ENCODE peak calls at places on chromosomes 6 and 20, in seven cellular contexts. One of them, this sample, is unnamed.
A peak's percentile ranks its signal among the peaks of the same experiment; 100 is the strongest.

GRCh38 chr6:33962186-33962585 is 158.4 kb upstream of the MLN start:
- DNase-seq in HuH-7: no peak
- DNase-seq in stromal cell of bone marrow: no peak
- DNase-seq in stimulated activated CD8-positive, alpha-beta memory T cell treated with anti-CD3 and anti-CD28 coated beads, Interleukin-7, amount 100 ng/mL, for 1 hour: no peak
- DNase-seq in M059J: peak; percentile 23
- DNase-seq in activated CD4-positive, alpha-beta memory T cell treated with anti-CD3 and anti-CD28 coated beads, Interleukin-2, amount 10 ng/mL, durations not matched to agents 7 days and 5 days: no peak
- DNase-seq in DMS153: no peak
- DNase-seq in this sample: no peak

GRCh38 chr20:32858873-32859372 is at the start of gene EFCAB8:
- DNase-seq in M059J: no peak
- DNase-seq in stromal cell of bone marrow: no peak
- DNase-seq in stimulated activated CD8-positive, alpha-beta memory T cell treated with anti-CD3 and anti-CD28 coated beads, Interleukin-7, amount 100 ng/mL, for 1 hour: no peak
- DNase-seq in DMS153: no peak
- DNase-seq in activated CD4-positive, alpha-beta memory T cell treated with anti-CD3 and anti-CD28 coated beads, Interleukin-2, amount 10 ng/mL, durations not matched to agents 7 days and 5 days: no peak
- DNase-seq in HuH-7: no peak
- DNase-seq in this sample: no peak

GRCh38 chr6:159086033-159086618 is 41.3 kb upstream of the TAGAP start:
- DNase-seq in M059J: no peak
- DNase-seq in HuH-7: no peak
- DNase-seq in stimulated activated CD8-positive, alpha-beta memory T cell treated with anti-CD3 and anti-CD28 coated beads, Interleukin-7, amount 100 ng/mL, for 1 hour: no peak
- DNase-seq in activated CD4-positive, alpha-beta memory T cell treated with anti-CD3 and anti-CD28 coated beads, Interleukin-2, amount 10 ng/mL, durations not matched to agents 7 days and 5 days: no peak
- DNase-seq in DMS153: no peak
- DNase-seq in stromal cell of bone marrow: no peak
- DNase-seq in this sample: no peak

GRCh38 chr20:60071965-60072364 is 113.7 kb downstream of the CDH26 start:
- DNase-seq in activated CD4-positive, alpha-beta memory T cell treated with anti-CD3 and anti-CD28 coated beads, Interleukin-2, amount 10 ng/mL, durations not matched to agents 7 days and 5 days: no peak
- DNase-seq in DMS153: no peak
- DNase-seq in M059J: peak; percentile 69
- DNase-seq in stromal cell of bone marrow: no peak
- DNase-seq in stimulated activated CD8-positive, alpha-beta memory T cell treated with anti-CD3 and anti-CD28 coated beads, Interleukin-7, amount 100 ng/mL, for 1 hour: no peak
- DNase-seq in HuH-7: no peak
- DNase-seq in this sample: no peak

GRCh38 chr6:42105714-42106662 is 36.4 kb downstream of the C6orf132 start:
- DNase-seq in stromal cell of bone marrow: no peak
- DNase-seq in activated CD4-positive, alpha-beta memory T cell treated with anti-CD3 and anti-CD28 coated beads, Interleukin-2, amount 10 ng/mL, durations not matched to agents 7 days and 5 days: no peak
- DNase-seq in stimulated activated CD8-positive, alpha-beta memory T cell treated with anti-CD3 and anti-CD28 coated beads, Interleukin-7, amount 100 ng/mL, for 1 hour: no peak
- DNase-seq in DMS153: no peak
- DNase-seq in HuH-7: no peak
- DNase-seq in M059J: no peak
- DNase-seq in this sample: peak; percentile 50

GRCh38 chr6:36827261-36828079 is 11.8 kb downstream of the CPNE5 start:
- DNase-seq in stimulated activated CD8-positive, alpha-beta memory T cell treated with anti-CD3 and anti-CD28 coated beads, Interleukin-7, amount 100 ng/mL, for 1 hour: no peak
- DNase-seq in HuH-7: no peak
- DNase-seq in stromal cell of bone marrow: peak; percentile 64
- DNase-seq in activated CD4-positive, alpha-beta memory T cell treated with anti-CD3 and anti-CD28 coated beads, Interleukin-2, amount 10 ng/mL, durations not matched to agents 7 days and 5 days: peak; percentile 45
- DNase-seq in DMS153: no peak
- DNase-seq in M059J: peak; percentile 97
- DNase-seq in this sample: no peak

GRCh38 chr20:35263609-35264223 is 14.2 kb downstream of the MMP24OS start:
- DNase-seq in activated CD4-positive, alpha-beta memory T cell treated with anti-CD3 and anti-CD28 coated beads, Interleukin-2, amount 10 ng/mL, durations not matched to agents 7 days and 5 days: no peak
- DNase-seq in HuH-7: no peak
- DNase-seq in stromal cell of bone marrow: no peak
- DNase-seq in DMS153: no peak
- DNase-seq in stimulated activated CD8-positive, alpha-beta memory T cell treated with anti-CD3 and anti-CD28 coated beads, Interleukin-7, amount 100 ng/mL, for 1 hour: no peak
- DNase-seq in M059J: peak; percentile 49
- DNase-seq in this sample: no peak

GRCh38 chr6:12602342-12602741 is 114.2 kb upstream of the PHACTR1 start:
- DNase-seq in HuH-7: no peak
- DNase-seq in stimulated activated CD8-positive, alpha-beta memory T cell treated with anti-CD3 and anti-CD28 coated beads, Interleukin-7, amount 100 ng/mL, for 1 hour: no peak
- DNase-seq in stromal cell of bone marrow: no peak
- DNase-seq in DMS153: no peak
- DNase-seq in activated CD4-positive, alpha-beta memory T cell treated with anti-CD3 and anti-CD28 coated beads, Interleukin-2, amount 10 ng/mL, durations not matched to agents 7 days and 5 days: no peak
- DNase-seq in M059J: peak; percentile 64
- DNase-seq in this sample: no peak

GRCh38 chr6:57130784-57131183 is 40.8 kb downstream of the ZNF451 start:
- DNase-seq in activated CD4-positive, alpha-beta memory T cell treated with anti-CD3 and anti-CD28 coated beads, Interleukin-2, amount 10 ng/mL, durations not matched to agents 7 days and 5 days: no peak
- DNase-seq in M059J: no peak
- DNase-seq in stimulated activated CD8-positive, alpha-beta memory T cell treated with anti-CD3 and anti-CD28 coated beads, Interleukin-7, amount 100 ng/mL, for 1 hour: no peak
- DNase-seq in DMS153: no peak
- DNase-seq in stromal cell of bone marrow: no peak
- DNase-seq in HuH-7: no peak
- DNase-seq in this sample: no peak

GRCh38 chr6:56816393-56816792 is 138.5 kb upstream of the BEND6 start:
- DNase-seq in DMS153: peak; percentile 58
- DNase-seq in HuH-7: no peak
- DNase-seq in M059J: no peak
- DNase-seq in activated CD4-positive, alpha-beta memory T cell treated with anti-CD3 and anti-CD28 coated beads, Interleukin-2, amount 10 ng/mL, durations not matched to agents 7 days and 5 days: no peak
- DNase-seq in stromal cell of bone marrow: no peak
- DNase-seq in stimulated activated CD8-positive, alpha-beta memory T cell treated with anti-CD3 and anti-CD28 coated beads, Interleukin-7, amount 100 ng/mL, for 1 hour: no peak
- DNase-seq in this sample: peak; percentile 36

GRCh38 chr20:10369723-10370090 is 64.3 kb downstream of the MKKS start:
- DNase-seq in DMS153: no peak
- DNase-seq in M059J: peak; percentile 98
- DNase-seq in stromal cell of bone marrow: peak; percentile 16
- DNase-seq in activated CD4-positive, alpha-beta memory T cell treated with anti-CD3 and anti-CD28 coated beads, Interleukin-2, amount 10 ng/mL, durations not matched to agents 7 days and 5 days: no peak
- DNase-seq in stimulated activated CD8-positive, alpha-beta memory T cell treated with anti-CD3 and anti-CD28 coated beads, Interleukin-7, amount 100 ng/mL, for 1 hour: no peak
- DNase-seq in HuH-7: no peak
- DNase-seq in this sample: peak; percentile 17

GRCh38 chr6:11675610-11676009 is 103.0 kb downstream of the ADTRP start:
- DNase-seq in stimulated activated CD8-positive, alpha-beta memory T cell treated with anti-CD3 and anti-CD28 coated beads, Interleukin-7, amount 100 ng/mL, for 1 hour: no peak
- DNase-seq in M059J: peak; percentile 65
- DNase-seq in DMS153: no peak
- DNase-seq in activated CD4-positive, alpha-beta memory T cell treated with anti-CD3 and anti-CD28 coated beads, Interleukin-2, amount 10 ng/mL, durations not matched to agents 7 days and 5 days: no peak
- DNase-seq in HuH-7: no peak
- DNase-seq in stromal cell of bone marrow: no peak
- DNase-seq in this sample: peak; percentile 45

GRCh38 chr6:154503576-154504501 is 6.6 kb downstream of the CNKSR3 start:
- DNase-seq in HuH-7: no peak
- DNase-seq in DMS153: no peak
- DNase-seq in stromal cell of bone marrow: no peak
- DNase-seq in stimulated activated CD8-positive, alpha-beta memory T cell treated with anti-CD3 and anti-CD28 coated beads, Interleukin-7, amount 100 ng/mL, for 1 hour: no peak
- DNase-seq in M059J: no peak
- DNase-seq in activated CD4-positive, alpha-beta memory T cell treated with anti-CD3 and anti-CD28 coated beads, Interleukin-2, amount 10 ng/mL, durations not matched to agents 7 days and 5 days: no peak
- DNase-seq in this sample: no peak

GRCh38 chr6:125747589-125748533 is 1.6 kb upstream of the HEY2 start:
- DNase-seq in activated CD4-positive, alpha-beta memory T cell treated with anti-CD3 and anti-CD28 coated beads, Interleukin-2, amount 10 ng/mL, durations not matched to agents 7 days and 5 days: peak; percentile 22
- DNase-seq in HuH-7: peak; percentile 56
- DNase-seq in DMS153: peak; percentile 52
- DNase-seq in stromal cell of bone marrow: no peak
- DNase-seq in stimulated activated CD8-positive, alpha-beta memory T cell treated with anti-CD3 and anti-CD28 coated beads, Interleukin-7, amount 100 ng/mL, for 1 hour: no peak
- DNase-seq in M059J: peak; percentile 57
- DNase-seq in this sample: peak; percentile 48

GRCh38 chr6:73675466-73676098 is 20.4 kb upstream of the CD109 start:
- DNase-seq in DMS153: peak; percentile 41
- DNase-seq in stimulated activated CD8-positive, alpha-beta memory T cell treated with anti-CD3 and anti-CD28 coated beads, Interleukin-7, amount 100 ng/mL, for 1 hour: peak; percentile 56
- DNase-seq in HuH-7: peak; percentile 63
- DNase-seq in stromal cell of bone marrow: peak; percentile 62
- DNase-seq in activated CD4-positive, alpha-beta memory T cell treated with anti-CD3 and anti-CD28 coated beads, Interleukin-2, amount 10 ng/mL, durations not matched to agents 7 days and 5 days: peak; percentile 75
- DNase-seq in M059J: peak; percentile 84
- DNase-seq in this sample: peak; percentile 88

GRCh38 chr6:41768545-41769308 is 11.0 kb downstream of the FRS3 start:
- DNase-seq in stromal cell of bone marrow: no peak
- DNase-seq in stimulated activated CD8-positive, alpha-beta memory T cell treated with anti-CD3 and anti-CD28 coated beads, Interleukin-7, amount 100 ng/mL, for 1 hour: no peak
- DNase-seq in HuH-7: peak; percentile 18
- DNase-seq in DMS153: peak; percentile 9
- DNase-seq in M059J: no peak
- DNase-seq in activated CD4-positive, alpha-beta memory T cell treated with anti-CD3 and anti-CD28 coated beads, Interleukin-2, amount 10 ng/mL, durations not matched to agents 7 days and 5 days: no peak
- DNase-seq in this sample: peak; percentile 78

GRCh38 chr6:55886185-55886836 is 10.9 kb upstream of the BMP5 start:
- DNase-seq in stimulated activated CD8-positive, alpha-beta memory T cell treated with anti-CD3 and anti-CD28 coated beads, Interleukin-7, amount 100 ng/mL, for 1 hour: no peak
- DNase-seq in HuH-7: no peak
- DNase-seq in DMS153: no peak
- DNase-seq in stromal cell of bone marrow: peak; percentile 12
- DNase-seq in activated CD4-positive, alpha-beta memory T cell treated with anti-CD3 and anti-CD28 coated beads, Interleukin-2, amount 10 ng/mL, durations not matched to agents 7 days and 5 days: no peak
- DNase-seq in M059J: peak; percentile 51
- DNase-seq in this sample: peak; percentile 35

GRCh38 chr6:142907544-142907943 is 37.4 kb downstream of the HIVEP2 start:
- DNase-seq in stromal cell of bone marrow: no peak
- DNase-seq in HuH-7: no peak
- DNase-seq in activated CD4-positive, alpha-beta memory T cell treated with anti-CD3 and anti-CD28 coated beads, Interleukin-2, amount 10 ng/mL, durations not matched to agents 7 days and 5 days: peak; percentile 63
- DNase-seq in stimulated activated CD8-positive, alpha-beta memory T cell treated with anti-CD3 and anti-CD28 coated beads, Interleukin-7, amount 100 ng/mL, for 1 hour: no peak
- DNase-seq in M059J: no peak
- DNase-seq in DMS153: no peak
- DNase-seq in this sample: no peak

GRCh38 chr20:54063998-54064676 is 6.3 kb downstream of the BCAS1 start:
- DNase-seq in stromal cell of bone marrow: no peak
- DNase-seq in DMS153: no peak
- DNase-seq in stimulated activated CD8-positive, alpha-beta memory T cell treated with anti-CD3 and anti-CD28 coated beads, Interleukin-7, amount 100 ng/mL, for 1 hour: no peak
- DNase-seq in activated CD4-positive, alpha-beta memory T cell treated with anti-CD3 and anti-CD28 coated beads, Interleukin-2, amount 10 ng/mL, durations not matched to agents 7 days and 5 days: no peak
- DNase-seq in HuH-7: no peak
- DNase-seq in M059J: no peak
- DNase-seq in this sample: no peak

GRCh38 chr6:20606831-20607230 is 72.6 kb downstream of the CDKAL1 start:
- DNase-seq in activated CD4-positive, alpha-beta memory T cell treated with anti-CD3 and anti-CD28 coated beads, Interleukin-2, amount 10 ng/mL, durations not matched to agents 7 days and 5 days: no peak
- DNase-seq in DMS153: no peak
- DNase-seq in M059J: no peak
- DNase-seq in stromal cell of bone marrow: no peak
- DNase-seq in HuH-7: no peak
- DNase-seq in stimulated activated CD8-positive, alpha-beta memory T cell treated with anti-CD3 and anti-CD28 coated beads, Interleukin-7, amount 100 ng/mL, for 1 hour: no peak
- DNase-seq in this sample: no peak

GRCh38 chr6:1475169-1475568 is 85.8 kb downstream of the FOXF2 start:
- DNase-seq in stimulated activated CD8-positive, alpha-beta memory T cell treated with anti-CD3 and anti-CD28 coated beads, Interleukin-7, amount 100 ng/mL, for 1 hour: no peak
- DNase-seq in stromal cell of bone marrow: no peak
- DNase-seq in M059J: no peak
- DNase-seq in activated CD4-positive, alpha-beta memory T cell treated with anti-CD3 and anti-CD28 coated beads, Interleukin-2, amount 10 ng/mL, durations not matched to agents 7 days and 5 days: no peak
- DNase-seq in HuH-7: no peak
- DNase-seq in DMS153: no peak
- DNase-seq in this sample: no peak

This sample was measured in hepatocyte.